ENCODE peak calls at places on chromosomes 16 and 17, in eight cellular contexts. K is astrocyte of the cerebellum; H is CD8-positive, alpha-beta T cell; A is cardiac fibroblast; F is AG09309; O is PC-9; R is A549; M is AG10803. N is an unnamed sample.

GRCh38 chr17:33651631-33652030 is 358.5 kb upstream of the ASIC2 start:
- DNase-seq in F (no peak), K (no peak), R (peak; percentile 36), O (no peak), M (peak; percentile 13), A (no peak), H (no peak), N (peak; percentile 30)

GRCh38 chr17:28948873-28949184 is 2.5 kb downstream of the PHF12 start:
- DNase-seq in K (no peak), F (no peak), A (no peak), R (no peak), O (no peak), H (no peak), M (no peak), N (peak; percentile 40)

GRCh38 chr17:6517017-6517416 is 39.3 kb downstream of the PITPNM3 start:
- DNase-seq in K (no peak), O (no peak), H (no peak), A (no peak), M (no peak), R (no peak), F (no peak), N (no peak)

GRCh38 chr17:67068999-67069398 is 24.6 kb downstream of the CACNG1 start:
- DNase-seq in F (no peak), R (no peak), O (no peak), A (no peak), H (no peak), K (no peak), M (peak; percentile 11), N (no peak)

GRCh38 chr17:79747508-79748295 is 17.0 kb downstream of the ENPP7 start:
- DNase-seq in F (no peak), K (no peak), R (no peak), M (no peak), A (no peak), O (no peak), H (no peak), N (no peak)

GRCh38 chr17:75619506-75620431 is 13.5 kb upstream of the SMIM5 start:
- DNase-seq in R (peak; percentile 70), K (no peak), M (peak; percentile 29), O (no peak), F (no peak), A (peak; percentile 43), H (no peak), N (peak; percentile 22)

GRCh38 chr17:81691196-81691595 is 7.4 kb downstream of the HGS start:
- DNase-seq in F (no peak), A (no peak), R (no peak), H (no peak), M (no peak), O (no peak), K (no peak), N (no peak)

GRCh38 chr16:29959293-29959692 is 2.6 kb upstream of the TMEM219 start:
- DNase-seq in R (no peak), K (no peak), M (no peak), F (no peak), A (no peak), O (no peak), H (no peak), N (no peak)

GRCh38 chr17:76911299-76912007 is 43.2 kb downstream of the MGAT5B start:
- DNase-seq in R (no peak), H (no peak), K (no peak), O (no peak), F (no peak), A (no peak), M (no peak), N (no peak)

GRCh38 chr16:86418981-86419380 is 91.3 kb upstream of the FOXF1 start:
- DNase-seq in H (no peak), M (no peak), O (no peak), A (no peak), F (no peak), R (no peak), K (no peak), N (no peak)

GRCh38 chr16:86410529-86410928 is 99.8 kb upstream of the FOXF1 start:
- DNase-seq in A (no peak), R (no peak), F (no peak), H (no peak), O (no peak), K (no peak), M (no peak), N (no peak)

GRCh38 chr16:86411878-86412277 is 98.4 kb upstream of the FOXF1 start:
- DNase-seq in M (no peak), K (no peak), H (no peak), O (no peak), R (no peak), A (no peak), F (no peak), N (no peak)

GRCh38 chr16:86419518-86419917 is 90.8 kb upstream of the FOXF1 start:
- DNase-seq in K (no peak), F (no peak), A (no peak), O (no peak), M (no peak), H (no peak), R (no peak), N (no peak)

GRCh38 chr16:86414991-86415740 is 95.2 kb upstream of the FOXF1 start:
- DNase-seq in O (no peak), R (no peak), A (no peak), H (no peak), M (no peak), F (no peak), K (no peak), N (no peak)
- H3K4me3 ChIP-seq in O (no peak overlapping the region), R (no peak overlapping the region), A (no peak overlapping the region), H (no peak overlapping the region), M (no peak overlapping the region), F (no peak overlapping the region), K (no peak overlapping the region), N (no peak overlapping the region)

GRCh38 chr16:16933861-16934260 is 536.9 kb downstream of the XYLT1 start:
- DNase-seq in A (no peak), R (no peak), O (no peak), K (no peak), M (no peak), H (no peak), F (no peak), N (no peak)
- TF ChIP-seq CTCF in A (no peak), R (no peak), O (no peak), K (no peak), M (no peak), H (no peak), F (no peak), N (no peak)

GRCh38 chr16:88684569-88685155 is 1.6 kb downstream of the SNAI3 start:
- DNase-seq in A (no peak), K (no peak), M (no peak), O (no peak), H (no peak), F (no peak), R (no peak), N (no peak)
- H3K4me3 ChIP-seq in A (no peak overlapping the region), K (no peak overlapping the region), M (no peak overlapping the region), O (no peak overlapping the region), H (peak overlapping the region; percentile 87), F (no peak overlapping the region), R (no peak overlapping the region), N (no peak overlapping the region)

GRCh38 chr16:2082171-2082982 is 34.6 kb downstream of the TSC2 start:
- DNase-seq in F (no peak), M (no peak), R (peak; percentile 36), A (peak; percentile 59), H (no peak), K (no peak), O (no peak), N (peak; percentile 37)
- TF ChIP-seq CTCF in F (no peak), M (no peak), R (no peak), A (no peak), H (no peak), K (no peak), O (no peak), N (no peak)

GRCh38 chr16:28526201-28527099 is 12.3 kb downstream of the NUPR1 start:
- DNase-seq in K (no peak), M (no peak), A (no peak), R (no peak), H (no peak), O (no peak), F (no peak), N (no peak)
- H3K4me3 ChIP-seq in K (no peak overlapping the region), M (no peak overlapping the region), A (no peak overlapping the region), R (no peak overlapping the region), H (no peak overlapping the region), O (no peak overlapping the region), F (no peak overlapping the region), N (no peak overlapping the region)

DNA sequence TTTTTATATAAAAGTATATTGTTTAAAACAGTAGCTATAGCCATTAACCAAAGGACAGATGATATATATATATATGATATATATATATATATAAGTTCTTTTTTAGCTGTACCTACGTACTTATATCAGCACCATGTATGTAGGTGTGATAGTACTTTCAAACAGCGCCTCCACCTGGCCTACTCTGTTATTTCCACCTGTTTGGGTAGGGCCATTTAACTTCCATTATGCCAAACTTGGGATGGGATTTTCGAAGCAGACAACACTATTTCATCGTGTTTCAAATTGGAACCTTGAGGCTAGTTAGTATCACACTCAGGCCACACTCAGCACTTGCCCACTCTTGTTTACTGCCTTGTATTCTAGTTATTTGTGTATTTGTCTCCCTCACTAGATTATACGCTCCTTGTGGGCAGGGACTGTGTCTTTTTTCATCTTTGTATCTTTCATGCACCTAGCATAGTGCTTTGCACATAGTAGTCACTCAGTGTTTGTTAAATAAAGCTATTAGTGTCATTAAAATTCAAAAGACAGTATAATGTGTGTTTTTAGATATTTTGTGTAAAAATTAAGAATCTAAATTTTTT is 11.8 kb upstream of the CLTC start:
- DNase-seq in O (no peak), A (no peak), F (no peak), H (no peak), K (no peak), M (no peak), R (peak; percentile 55), N (no peak)
- TF ChIP-seq CTCF in O (peak; percentile 41), A (peak; percentile 15), F (no peak), H (peak; percentile 47), K (peak; percentile 16), M (no peak), R (peak; percentile 39), N (peak; percentile 25)

GRCh38 chr16:17384473-17384872 is 86.3 kb downstream of the XYLT1 start:
- DNase-seq in H (no peak), F (no peak), O (no peak), R (no peak), A (no peak), M (no peak), K (no peak), N (no peak)

GRCh38 chr16:17381784-17382183 is 89.0 kb downstream of the XYLT1 start:
- DNase-seq in K (no peak), R (no peak), A (no peak), F (no peak), O (no peak), H (no peak), M (no peak), N (no peak)

GRCh38 chr16:17380613-17381012 is 90.1 kb downstream of the XYLT1 start:
- DNase-seq in M (peak; percentile 75), H (no peak), R (no peak), O (no peak), K (no peak), A (no peak), F (no peak), N (no peak)

GRCh38 chr16:17382514-17382913 is 88.2 kb downstream of the XYLT1 start:
- DNase-seq in H (no peak), R (no peak), K (no peak), M (no peak), O (no peak), F (no peak), A (no peak), N (no peak)

DNA sequence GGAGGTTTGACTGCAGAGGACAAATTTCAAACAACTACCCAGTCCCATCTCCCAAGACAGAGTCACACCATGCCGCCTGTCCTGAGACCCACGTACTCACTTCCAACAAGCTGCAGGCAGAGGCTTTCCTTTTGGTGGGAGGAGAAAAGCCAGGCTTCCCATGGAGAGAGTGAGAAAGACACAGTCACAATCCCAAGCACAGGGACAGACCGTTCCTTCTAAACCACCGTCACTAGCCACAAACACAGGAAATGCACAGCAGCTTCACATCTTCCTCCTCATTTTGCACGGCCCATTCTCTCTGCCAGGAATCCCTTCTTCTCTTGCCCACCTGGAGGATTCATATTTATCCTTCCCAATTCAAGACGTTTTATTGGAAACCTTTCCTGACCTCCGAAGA is 87.8 kb downstream of the XYLT1 start:
- DNase-seq in F (no peak), A (no peak), R (no peak), M (no peak), O (no peak), H (no peak), K (no peak), N (no peak)
- H3K4me3 ChIP-seq in F (no peak overlapping the region), A (no peak overlapping the region), R (no peak overlapping the region), M (no peak overlapping the region), O (no peak overlapping the region), H (no peak overlapping the region), K (no peak overlapping the region), N (no peak overlapping the region)